ENCODE peak calls at places on chromosomes 4 and X, in nine cellular contexts. O is iris pigment epithelial cell; L is T-helper 17 cell; R is pulmonary artery endothelial cell; W is left ventricle myocardium superior; M is mesenchymal stem cell; Q is AG20443; X is germinal center; C is stimulated activated CD4-positive, alpha-beta T cell treated with anti-CD3 and anti-CD28 coated beads, Interleukin-2, amount 100 ng/mL, for 4 hours. N is an unnamed sample.

GRCh38 chrX:150308041-150308440 is 55.1 kb upstream of the MAMLD1 start:
- DNase-seq in X (no peak), O (no peak), C (no peak), R (no peak), L (no peak), M (no peak), W (no peak), Q (no peak), N (no peak)

GRCh38 chrX:70455366-70456202 is 10.9 kb downstream of the DLG3 start:
- DNase-seq in X (no peak), O (no peak), M (peak), L (no peak), C (no peak), W (no peak), R (no peak), Q (no peak), N (no peak)

GRCh38 chr4:37160653-37161052 is 83.9 kb upstream of the NWD2 start:
- DNase-seq in W (no peak), L (no peak), R (no peak), X (no peak), O (no peak), Q (no peak), C (no peak), M (no peak), N (no peak)

GRCh38 chr4:5372198-5372597 is 320.9 kb downstream of the STK32B start:
- DNase-seq in W (no peak), R (no peak), M (no peak), O (no peak), L (no peak), X (no peak), C (no peak), Q (no peak), N (no peak)

GRCh38 chr4:138199568-138200235 is 42.4 kb downstream of the SLC7A11 start:
- DNase-seq in M (no peak), Q (no peak), O (peak), C (no peak), L (no peak), W (no peak), X (no peak), R (no peak), N (peak)

GRCh38 chrX:147894332-147894870 is 17.3 kb upstream of the FMR1 start:
- DNase-seq in L (no peak), M (no peak), Q (peak), X (no peak), O (no peak), C (no peak), W (no peak), R (no peak), N (no peak)

GRCh38 chrX:40651620-40652223 is 4.4 kb upstream of the CXorf38 start:
- DNase-seq in R (peak), C (peak), M (peak), O (peak), W (peak), L (peak), Q (peak), X (peak), N (peak)

GRCh38 chrX:114626323-114626722 is 42.4 kb downstream of the HTR2C start:
- DNase-seq in M (peak), R (no peak), W (no peak), X (no peak), C (no peak), Q (peak), O (peak), L (no peak), N (peak)

GRCh38 chr4:68518889-68519288 is 57.2 kb downstream of the UGT2B17 start:
- DNase-seq in L (no peak), M (no peak), O (no peak), X (no peak), Q (no peak), W (no peak), R (no peak), C (no peak), N (no peak)

GRCh38 chr4:94500696-94501095 is 49.0 kb downstream of the PDLIM5 start:
- DNase-seq in L (no peak), X (no peak), R (no peak), M (no peak), C (no peak), O (peak), Q (no peak), W (peak), N (no peak)

GRCh38 chr4:150098214-150098613 is 20.0 kb downstream of the DCLK2 start:
- DNase-seq in W (no peak), M (peak), R (no peak), Q (no peak), C (no peak), X (no peak), L (no peak), O (peak), N (peak)

GRCh38 chrX:153708415-153708814 is 15.8 kb downstream of the BCAP31 start:
- DNase-seq in M (peak), R (peak), C (peak), W (peak), X (peak), L (no peak), O (peak), Q (peak), N (peak)

GRCh38 chrX:30302957-30303356 is 6.2 kb downstream of the NR0B1 start:
- DNase-seq in X (no peak), W (peak), C (no peak), R (no peak), O (peak), L (no peak), Q (peak), M (no peak), N (no peak)

GRCh38 chr4:56655209-56655626 is 25.9 kb downstream of the HOPX start:
- DNase-seq in L (no peak), M (peak), R (no peak), W (peak), X (peak), C (no peak), O (peak), Q (peak), N (peak)

GRCh38 chrX:83658731-83659130 is 150.6 kb downstream of the POU3F4 start:
- DNase-seq in Q (no peak), C (no peak), X (peak), O (no peak), R (no peak), M (no peak), L (no peak), W (no peak), N (no peak)

GRCh38 chr4:78885598-78885997 is 53.6 kb downstream of the PAQR3 start:
- DNase-seq in O (no peak), C (no peak), X (no peak), R (no peak), Q (peak), L (no peak), W (no peak), M (no peak), N (peak)

GRCh38 chr4:1479454-1479853 is 73.2 kb upstream of the NKX1-1 start:
- DNase-seq in Q (no peak), R (no peak), M (no peak), L (no peak), O (no peak), W (peak), C (no peak), X (no peak), N (no peak)

GRCh38 chr4:147772459-147772969 is 40.6 kb downstream of the ARHGAP10 start:
- DNase-seq in C (no peak), R (peak), Q (peak), W (no peak), L (no peak), X (no peak), O (peak), M (peak), N (peak)

GRCh38 chr4:6262176-6262575 is 7.5 kb upstream of the WFS1 start:
- DNase-seq in W (no peak), M (no peak), C (no peak), Q (no peak), R (no peak), L (no peak), O (no peak), X (no peak), N (no peak)

GRCh38 chr4:4820264-4820663 is 39.2 kb upstream of the MSX1 start:
- DNase-seq in C (no peak), W (no peak), L (no peak), X (no peak), R (no peak), O (no peak), M (no peak), Q (no peak), N (no peak)

GRCh38 chrX:53262189-53262917 is 19.0 kb downstream of the IQSEC2 start:
- DNase-seq in R (no peak), O (no peak), C (no peak), W (no peak), Q (no peak), M (no peak), L (no peak), X (no peak), N (no peak)

GRCh38 chrX:18348047-18348446 is 6.4 kb downstream of the SCML2 start:
- DNase-seq in C (no peak), M (peak), O (no peak), W (no peak), L (no peak), Q (no peak), R (no peak), X (no peak), N (no peak)

GRCh38 chr4:119138046-119138445 is 2.4 kb downstream of the MYOZ2 start:
- DNase-seq in Q (peak), R (no peak), O (peak), L (no peak), W (no peak), C (no peak), X (no peak), M (peak), N (peak)

GRCh38 chr4:189385098-189385497 is 555.6 kb upstream of the FRG1 start:
- DNase-seq in Q (no peak), M (no peak), C (no peak), R (no peak), W (no peak), L (no peak), O (no peak), X (no peak), N (no peak)

GRCh38 chr4:132169660-132170059 is 979.4 kb upstream of the PCDH10 start:
- DNase-seq in R (no peak), X (no peak), M (no peak), O (no peak), C (no peak), L (no peak), Q (no peak), W (no peak), N (no peak)

GRCh38 chr4:3369781-3370660 is 71.7 kb upstream of the HGFAC start:
- DNase-seq in C (no peak), W (peak), X (no peak), O (peak), R (peak), Q (peak), L (no peak), M (peak), N (peak)

GRCh38 chr4:15262396-15262795 is 165.4 kb upstream of the C1QTNF7 start:
- DNase-seq in O (peak), X (no peak), M (no peak), Q (no peak), L (no peak), R (no peak), W (no peak), C (no peak), N (no peak)

GRCh38 chr4:153501578-153501977 is 35.4 kb downstream of the TMEM131L start:
- DNase-seq in Q (no peak), L (no peak), C (no peak), W (no peak), O (no peak), M (no peak), R (no peak), X (no peak), N (no peak)

GRCh38 chrX:46840946-46841740 is 4.3 kb downstream of the RP2 start:
- DNase-seq in L (no peak), C (no peak), O (no peak), M (no peak), R (no peak), Q (no peak), W (peak), X (no peak), N (no peak)

GRCh38 chrX:66756717-66757116 is 117.8 kb upstream of the EDA2R start:
- DNase-seq in R (no peak), Q (no peak), O (no peak), C (no peak), L (no peak), W (no peak), M (no peak), X (no peak), N (no peak)

GRCh38 chr4:6905501-6905900 is 4.1 kb upstream of the TBC1D14 start:
- DNase-seq in Q (no peak), R (no peak), X (no peak), C (no peak), W (no peak), O (no peak), M (no peak), L (no peak), N (no peak)

GRCh38 chrX:125295337-125295736 is 24.3 kb upstream of the TEX13C start:
- DNase-seq in C (no peak), M (peak), L (no peak), O (peak), W (no peak), R (no peak), Q (no peak), X (no peak), N (peak)

N was measured in IMR-90.